ENCODE peak calls at places on chromosomes 7 and 10, in four cellular contexts. Q is ovary, D is upper lobe of left lung, L is stomach. T is an unnamed sample.

GRCh38 chr10:94423627-94424026 is 21.3 kb downstream of the TBC1D12 start:
- DNase-seq in Q (no peak), D (no peak), L (no peak), T (no peak)

GRCh38 chr10:79347894-79348639 is 798 bp downstream of the PPIF start:
- DNase-seq in Q (peak), D (peak), L (peak), T (no peak)

GRCh38 chr7:30321089-30321991 is 36.9 kb downstream of the ZNRF2 start:
- DNase-seq in Q (no peak), D (no peak), L (no peak), T (no peak)

GRCh38 chr7:152857272-152857671 is 97.7 kb downstream of the ACTR3B start:
- DNase-seq in Q (no peak), D (no peak), L (no peak), T (no peak)

GRCh38 chr7:26156454-26157365 is 4.7 kb downstream of the NFE2L3 start:
- DNase-seq in Q (no peak), D (no peak), L (no peak), T (no peak)

GRCh38 chr10:123781956-123782500 is 109.6 kb downstream of the CPXM2 start:
- DNase-seq in Q (no peak), D (no peak), L (no peak), T (no peak)

GRCh38 chr10:43024942-43025700 is 51.7 kb upstream of the RET start:
- DNase-seq in Q (no peak), D (no peak), L (no peak), T (peak)

GRCh38 chr10:120517881-120518484 is 61.0 kb downstream of the PLPP4 start:
- DNase-seq in Q (no peak), D (no peak), L (no peak), T (peak)

GRCh38 chr7:141463986-141464385 is 87.2 kb upstream of the AGK start:
- DNase-seq in Q (no peak), D (no peak), L (no peak), T (no peak)

GRCh38 chr10:46084321-46085165 is 38.5 kb upstream of the MSMB start:
- DNase-seq in Q (no peak), D (no peak), L (no peak), T (peak)

GRCh38 chr10:99235872-99236626 is 397 bp upstream of the HPSE2 start:
- DNase-seq in Q (no peak), D (peak), L (no peak), T (no peak)

GRCh38 chr10:13483951-13484350 is 44.9 kb downstream of the BEND7 start:
- DNase-seq in Q (no peak), D (peak), L (peak), T (no peak)

GRCh38 chr10:63707254-63707910 is 186.2 kb downstream of the REEP3 start:
- DNase-seq in Q (no peak), D (no peak), L (no peak), T (no peak)

GRCh38 chr10:44898665-44899064 is 12.5 kb upstream of the TMEM72 start:
- DNase-seq in Q (no peak), D (no peak), L (no peak), T (no peak)

GRCh38 chr10:130259380-130259779 is 123.2 kb downstream of the GLRX3 start:
- DNase-seq in Q (no peak), D (no peak), L (no peak), T (no peak)

GRCh38 chr10:94546616-94547175 is 1.1 kb downstream of the HELLS start:
- DNase-seq in Q (no peak), D (no peak), L (no peak), T (no peak)

GRCh38 chr7:147282204-147282603 is 1165.6 kb downstream of the CNTNAP2 start:
- DNase-seq in Q (no peak), D (no peak), L (no peak), T (no peak)

GRCh38 chr7:7913506-7913905 is 55.1 kb upstream of the GLCCI1 start:
- DNase-seq in Q (no peak), D (no peak), L (no peak), T (no peak)

DNA sequence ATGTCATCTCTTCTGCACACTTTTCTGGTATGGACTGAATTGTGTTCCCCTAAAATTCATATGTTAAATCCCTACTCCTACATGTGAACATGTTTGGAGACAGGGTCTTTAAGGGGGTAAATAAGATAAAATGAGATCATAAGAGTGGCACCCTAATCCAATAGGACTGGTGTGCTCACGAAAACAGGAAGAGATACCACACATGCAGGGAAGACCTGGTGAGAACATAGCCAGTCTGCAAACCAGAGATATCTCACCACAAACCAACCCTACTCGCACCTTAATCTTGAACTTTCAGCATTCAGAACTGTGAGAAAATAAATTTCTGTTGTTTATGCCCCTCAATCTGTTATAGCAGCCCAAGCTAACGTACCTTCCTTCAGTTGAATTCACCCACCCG is 51.8 kb downstream of the VWDE start:
- DNase-seq in Q (no peak), D (no peak), L (no peak), T (no peak)
- TF ChIP-seq EP300 in Q (no peak), D (no peak), L (no peak), T (no peak)

DNA sequence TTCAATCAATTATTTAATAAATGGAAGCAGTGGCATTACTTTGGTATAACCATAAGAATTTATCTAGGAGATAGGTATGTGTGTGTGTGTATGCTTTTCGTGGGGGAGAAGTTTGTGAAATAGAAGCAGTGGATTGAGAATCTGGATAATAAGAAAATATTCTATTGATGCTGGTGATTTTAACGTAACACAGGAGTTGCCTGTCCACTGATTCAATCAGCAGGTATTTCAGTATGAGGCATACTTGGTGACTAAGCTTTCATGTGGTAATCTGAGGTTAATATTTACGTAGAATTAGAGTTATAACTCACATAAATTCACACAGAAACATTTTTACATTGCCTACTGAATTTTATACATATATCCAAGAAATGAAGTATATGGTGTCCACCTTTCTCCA is 568.0 kb downstream of the ZWINT start:
- DNase-seq in Q (no peak), D (no peak), L (no peak), T (no peak)
- TF ChIP-seq EP300 in Q (no peak), D (no peak), L (no peak), T (no peak)

GRCh38 chr10:77163670-77164348 is 473.8 kb downstream of the KCNMA1 start:
- DNase-seq in Q (no peak), D (no peak), L (no peak), T (no peak)
- TF ChIP-seq EP300 in Q (no peak), D (no peak), L (no peak), T (no peak)

DNA sequence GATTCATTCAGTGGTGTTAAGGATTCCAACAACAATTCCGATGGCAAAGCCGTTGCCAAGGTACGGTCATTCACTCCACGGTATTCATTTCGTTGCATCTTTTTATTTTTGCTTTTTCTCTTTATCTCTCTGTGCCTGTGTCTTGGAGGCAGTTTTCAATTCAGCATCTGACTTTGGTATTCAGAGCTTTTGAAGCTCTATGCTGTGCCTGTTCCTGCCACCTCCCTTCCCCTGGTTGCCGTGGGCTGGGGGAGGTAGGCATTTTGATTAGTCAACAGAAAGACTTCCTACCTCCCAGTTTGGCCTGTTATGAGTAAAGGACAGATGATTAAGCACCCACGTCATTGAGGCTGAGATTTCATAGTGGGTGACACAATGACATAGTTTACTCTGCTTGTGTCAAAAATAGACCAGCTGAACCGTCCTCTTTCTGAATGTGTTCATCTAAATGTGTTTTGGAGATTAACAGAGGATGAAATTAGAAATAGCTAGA is 149.5 kb downstream of the ARID5B start:
- DNase-seq in Q (no peak), D (no peak), L (peak), T (no peak)
- TF ChIP-seq EP300 in Q (peak), D (no peak), L (no peak), T (peak)

DNA sequence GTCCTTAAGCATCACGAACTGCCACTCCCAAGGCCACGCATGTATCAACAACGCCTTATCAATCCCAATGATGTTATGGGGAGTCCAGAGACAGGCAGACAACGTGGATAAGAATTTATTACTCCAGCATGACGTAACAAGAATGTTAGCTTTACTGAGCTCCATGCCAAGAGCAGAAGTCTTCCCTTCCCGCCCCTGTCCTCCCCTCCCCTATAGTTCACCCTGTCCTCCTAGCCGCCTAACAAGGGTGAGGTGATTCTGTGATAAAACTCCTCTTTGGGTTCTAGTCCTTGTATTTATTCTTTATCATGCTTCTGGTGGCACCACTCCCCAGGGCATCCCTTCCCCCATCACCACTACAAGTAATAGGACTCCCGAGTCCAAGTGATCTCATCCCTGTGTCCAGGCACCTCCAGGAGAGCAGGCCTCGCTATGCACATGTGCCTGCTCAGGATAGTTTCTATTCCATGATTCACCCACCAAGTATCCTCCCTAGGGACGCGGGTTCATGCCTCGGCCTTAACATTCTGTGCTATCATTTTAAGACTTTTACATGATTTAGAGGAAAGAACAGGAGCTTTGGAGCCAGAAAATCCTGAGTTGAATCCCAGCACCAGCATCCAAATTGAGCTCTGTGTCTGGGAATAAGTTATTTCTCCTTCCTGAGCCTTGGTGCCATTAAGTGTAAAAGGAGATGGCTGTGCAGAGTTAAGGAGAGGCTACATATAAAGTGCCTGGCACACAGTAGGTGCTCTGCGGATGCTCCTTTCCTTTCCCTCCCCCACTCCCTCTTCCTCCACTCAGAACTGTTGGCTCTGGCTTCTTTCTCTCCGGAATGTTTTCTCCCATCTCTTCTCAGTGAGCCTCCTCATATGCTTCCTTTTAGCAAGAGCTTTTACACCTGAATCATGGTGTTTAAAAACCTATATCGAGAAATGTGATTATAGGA is 15.3 kb downstream of the GSDME start:
- DNase-seq in Q (peak), D (no peak), L (no peak), T (peak)
- TF ChIP-seq EP300 in Q (no peak), D (no peak), L (no peak), T (no peak)

GRCh38 chr10:60534791-60535389 is 145.2 kb upstream of the ANK3 start:
- DNase-seq in Q (no peak), D (no peak), L (no peak), T (no peak)
- TF ChIP-seq EP300 in Q (no peak), D (no peak), L (no peak), T (no peak)

DNA sequence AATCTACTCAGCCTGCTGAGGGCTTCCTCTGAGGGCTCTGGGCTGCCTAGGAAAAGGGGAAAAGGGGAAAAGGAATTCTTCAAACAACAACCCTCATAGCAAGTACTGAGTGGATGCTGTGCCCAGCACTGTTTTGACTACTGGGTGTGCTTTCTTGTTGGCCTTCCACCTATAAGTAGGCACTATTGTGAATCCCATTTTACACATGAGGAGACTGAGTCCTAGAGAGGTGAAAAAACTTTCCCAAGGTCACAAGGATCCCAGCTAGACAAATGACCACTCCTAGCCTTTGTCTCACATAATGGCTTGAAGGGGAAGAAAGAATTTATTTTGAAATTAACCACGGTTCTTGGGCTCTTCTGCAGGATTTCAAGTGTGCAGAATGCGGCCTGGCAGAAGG is 17.1 kb downstream of the FGF8 start:
- DNase-seq in Q (no peak), D (no peak), L (no peak), T (no peak)
- TF ChIP-seq EP300 in Q (no peak), D (no peak), L (no peak), T (no peak)

GRCh38 chr10:48456361-48456804 is 148.5 kb downstream of the ARHGAP22 start:
- DNase-seq in Q (peak), D (peak), L (peak), T (no peak)

GRCh38 chr10:48456808-48457761 is 147.8 kb downstream of the ARHGAP22 start:
- DNase-seq in Q (no peak), D (peak), L (peak), T (no peak)

GRCh38 chr10:48459270-48460147 is 145.4 kb downstream of the ARHGAP22 start:
- DNase-seq in Q (peak), D (peak), L (peak), T (no peak)

GRCh38 chr10:48458662-48459048 is 146.2 kb downstream of the ARHGAP22 start:
- DNase-seq in Q (peak), D (no peak), L (no peak), T (no peak)

GRCh38 chr10:48457949-48458661 is 146.8 kb downstream of the ARHGAP22 start:
- DNase-seq in Q (no peak), D (peak), L (peak), T (no peak)
- TF ChIP-seq EP300 in Q (no peak), D (no peak), L (no peak), T (no peak)

DNA sequence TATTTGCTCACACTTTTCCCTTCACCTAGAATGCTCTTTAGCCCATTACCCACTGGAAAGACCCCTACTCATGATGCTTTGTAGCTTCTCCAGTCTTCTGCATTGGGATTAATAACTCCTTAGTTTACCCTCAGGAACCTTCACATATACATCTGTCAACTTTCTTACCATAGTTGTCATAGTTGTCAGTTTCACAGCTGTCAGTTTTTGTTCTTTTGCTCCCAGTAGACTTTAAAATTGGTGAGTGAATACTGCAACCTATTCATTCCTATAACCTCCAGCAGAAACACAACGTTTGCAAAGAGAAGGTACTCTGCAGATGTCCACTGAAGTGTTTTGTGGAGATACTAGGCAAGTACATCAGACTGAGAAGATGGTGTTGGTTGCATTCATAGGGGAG is 2.6 kb downstream of the PON1 start:
- DNase-seq in Q (no peak), D (no peak), L (no peak), T (no peak)
- TF ChIP-seq EP300 in Q (no peak), D (no peak), L (no peak), T (no peak)

DNA sequence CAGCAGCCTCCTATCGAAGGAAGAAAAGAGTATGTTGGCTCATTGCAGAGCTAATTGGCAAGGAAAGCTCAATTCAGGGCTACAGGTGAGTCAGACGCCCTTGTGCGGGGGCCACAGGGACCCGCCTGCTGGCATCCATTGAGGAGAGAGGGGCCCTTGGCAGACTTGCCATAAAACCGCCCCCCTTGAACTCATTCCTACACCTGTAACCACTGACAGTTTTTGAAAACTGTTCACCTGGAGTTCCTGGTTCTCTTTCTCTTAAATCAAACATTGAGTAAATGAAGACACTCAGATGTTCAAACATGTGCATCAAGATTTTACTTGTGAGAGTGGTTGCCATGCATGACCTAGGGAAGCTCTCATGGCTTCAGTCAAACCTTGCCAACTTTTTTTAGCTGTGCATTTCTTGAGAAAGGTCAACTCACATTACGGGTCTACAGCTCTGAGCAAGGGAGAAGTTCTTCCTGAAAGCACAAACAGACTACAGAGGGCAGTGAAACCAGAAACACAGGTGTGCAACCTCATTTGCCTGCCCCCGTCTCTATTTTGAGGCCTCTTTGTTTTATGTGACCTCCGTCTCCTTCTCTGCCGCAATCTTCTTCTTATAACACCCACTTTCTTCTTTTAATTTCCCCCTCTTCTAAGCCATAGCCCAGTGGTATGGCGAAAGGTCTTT is 87.8 kb downstream of the TBXAS1 start:
- DNase-seq in Q (no peak), D (no peak), L (no peak), T (no peak)
- TF ChIP-seq EP300 in Q (no peak), D (no peak), L (no peak), T (no peak)

T was measured in esophagus muscularis mucosa.